ENCODE peak calls at places on chromosomes 6 and 20, in seven cellular contexts. O is CD8-positive, alpha-beta memory T cell; T is retinal pigment epithelial cell; F is astrocyte of the spinal cord; X is left lung; N is right lobe of liver; S is adipocyte. K is an unnamed sample.

GRCh38 chr6:149261364-149261763 is 56.1 kb upstream of the TAB2 start:
- DNase-seq in X (no peak), F (no peak), N (no peak), O (no peak), S (no peak), T (no peak), K (no peak)

GRCh38 chr20:54061106-54061881 is 9.1 kb downstream of the BCAS1 start:
- DNase-seq in N (no peak), X (no peak), S (no peak), T (no peak), F (no peak), O (no peak), K (peak; percentile 47)

GRCh38 chr6:130037207-130037811 is 18.9 kb downstream of the L3MBTL3 start:
- DNase-seq in S (peak; percentile 46), O (no peak), X (no peak), F (peak; percentile 13), T (no peak), N (no peak), K (no peak)

GRCh38 chr6:139764498-139764986 is 390.1 kb upstream of the CITED2 start:
- DNase-seq in X (no peak), T (peak; percentile 56), S (peak; percentile 91), O (no peak), F (peak; percentile 97), N (no peak), K (peak; percentile 77)

GRCh38 chr6:169975701-169976100 is 224.3 kb downstream of the ERMARD start:
- DNase-seq in N (peak; percentile 39), S (no peak), F (no peak), X (peak; percentile 38), O (no peak), T (no peak), K (no peak)

GRCh38 chr6:168061269-168062210 is 17.5 kb downstream of the FRMD1 start:
- DNase-seq in O (no peak), X (peak; percentile 75), F (no peak), T (no peak), S (no peak), N (no peak), K (no peak)

GRCh38 chr20:60054716-60055371 is 96.6 kb downstream of the CDH26 start:
- DNase-seq in X (peak; percentile 82), F (no peak), S (no peak), T (no peak), O (no peak), N (no peak), K (no peak)

GRCh38 chr20:5714261-5715041 is 35.8 kb upstream of the SHLD1 start:
- DNase-seq in O (peak; percentile 94), S (no peak), F (peak; percentile 18), X (no peak), N (no peak), T (no peak), K (no peak)

GRCh38 chr20:11216451-11217314 is 542.9 kb upstream of the JAG1 start:
- DNase-seq in F (peak; percentile 49), S (peak; percentile 75), O (no peak), T (no peak), X (no peak), N (no peak), K (peak; percentile 67)

GRCh38 chr20:45962031-45962755 is 9.8 kb downstream of the ZNF335 start:
- DNase-seq in S (no peak), X (no peak), O (no peak), F (no peak), N (peak; percentile 44), T (no peak), K (no peak)

K was measured in MG63.